ENCODE peak calls at places on chromosomes 4 and X, in six cellular contexts. F is IMR-90, D is HepG2, K is SK-N-SH, L is K562, Z is GM12878. X is an unnamed sample.

GRCh38 chr4:72312032-72312650 is 256.9 kb downstream of the ADAMTS3 start:
- DNase-seq in F (peak; percentile 89), D (peak; percentile 1), K (no peak), L (no peak), Z (no peak), X (peak; percentile 40)

GRCh38 chr4:169620846-169621228 is 459 bp downstream of the CLCN3 start:
- DNase-seq in F (no peak), D (peak; percentile 16), K (peak; percentile 27), L (no peak), Z (no peak), X (peak; percentile 20)

GRCh38 chrX:51456814-51457213 is 39.6 kb downstream of the NUDT11 start:
- DNase-seq in F (no peak), D (peak; percentile 0), K (no peak), L (no peak), Z (no peak), X (peak; percentile 9)

GRCh38 chr4:79964020-79964714 is 108.9 kb downstream of the ANTXR2 start:
- DNase-seq in F (no peak), D (no peak), K (no peak), L (no peak), Z (no peak), X (no peak)

GRCh38 chrX:128518508-128518907 is 466.3 kb upstream of the ACTRT1 start:
- DNase-seq in F (peak; percentile 1), D (peak; percentile 6), K (peak; percentile 4), L (no peak), Z (no peak), X (peak; percentile 15)

GRCh38 chr4:143348233-143349077 is 11.8 kb downstream of the GAB1 start:
- DNase-seq in F (no peak), D (no peak), K (no peak), L (no peak), Z (no peak), X (no peak)

GRCh38 chr4:159015862-159016261 is 87.0 kb upstream of the RAPGEF2 start:
- DNase-seq in F (peak; percentile 24), D (no peak), K (no peak), L (peak; percentile 45), Z (no peak), X (no peak)

GRCh38 chr4:146143888-146144287 is 31.6 kb upstream of the LSM6 start:
- DNase-seq in F (no peak), D (no peak), K (no peak), L (no peak), Z (no peak), X (no peak)

GRCh38 chr4:147696866-147697265 is 12.9 kb upstream of the PRMT9 start:
- DNase-seq in F (no peak), D (no peak), K (no peak), L (no peak), Z (no peak), X (no peak)

GRCh38 chr4:147691820-147692219 is 7.9 kb upstream of the PRMT9 start:
- DNase-seq in F (no peak), D (no peak), K (no peak), L (no peak), Z (no peak), X (no peak)

GRCh38 chr4:147689062-147689461 is 5.1 kb upstream of the PRMT9 start:
- DNase-seq in F (no peak), D (no peak), K (no peak), L (no peak), Z (no peak), X (no peak)

GRCh38 chr4:147693202-147693601 is 9.2 kb upstream of the PRMT9 start:
- DNase-seq in F (no peak), D (no peak), K (no peak), L (no peak), Z (no peak), X (peak; percentile 11)
- TF ChIP-seq SMC3 in F (no peak), D (no peak), K (no peak), L (no peak), Z (no peak), X (no peak)

GRCh38 chrX:55787063-55787462 is 69.5 kb downstream of the RRAGB start:
- DNase-seq in F (no peak), D (no peak), K (no peak), L (no peak), Z (no peak), X (no peak)

GRCh38 chrX:55787727-55788126 is 70.2 kb downstream of the RRAGB start:
- DNase-seq in F (no peak), D (no peak), K (no peak), L (no peak), Z (no peak), X (no peak)

GRCh38 chrX:55778322-55778721 is 60.8 kb downstream of the RRAGB start:
- DNase-seq in F (peak; percentile 5), D (no peak), K (no peak), L (no peak), Z (no peak), X (no peak)

GRCh38 chrX:55783723-55784122 is 66.2 kb downstream of the RRAGB start:
- DNase-seq in F (no peak), D (no peak), K (no peak), L (no peak), Z (no peak), X (no peak)
- TF ChIP-seq SMC3 in F (no peak), D (no peak), K (no peak), L (no peak), Z (no peak), X (no peak)

DNA sequence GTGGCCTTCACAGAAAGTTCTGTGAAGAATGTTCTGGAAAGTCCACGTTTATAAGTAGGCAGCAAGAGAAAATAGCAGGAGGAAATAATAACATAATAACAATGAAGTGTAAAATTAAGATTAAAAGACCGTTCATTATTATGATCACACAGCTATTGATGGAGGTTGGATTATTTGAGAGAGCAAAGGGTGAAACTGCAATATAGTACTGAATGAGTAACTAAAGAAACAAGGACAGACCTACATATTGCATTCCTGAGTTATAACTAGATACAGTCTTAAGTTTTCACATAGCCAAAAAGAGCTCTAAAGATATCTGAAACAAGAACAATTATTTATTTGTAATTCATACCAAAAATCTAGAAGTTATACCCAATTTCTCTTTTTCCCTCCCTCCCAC is 122.9 kb upstream of the TMEM164 start:
- DNase-seq in F (no peak), D (no peak), K (no peak), L (no peak), Z (no peak), X (no peak)
- TF ChIP-seq SMC3 in F (no peak), D (no peak), K (no peak), L (no peak), Z (no peak), X (no peak)

GRCh38 chrX:3286196-3286920 is 60.1 kb downstream of the MXRA5 start:
- DNase-seq in F (peak; percentile 74), D (no peak), K (no peak), L (no peak), Z (no peak), X (peak; percentile 9)
- TF ChIP-seq SMC3 in F (no peak), D (no peak), K (no peak), L (no peak), Z (no peak), X (no peak)